ENCODE peak calls at places on chromosome 10, in four cellular contexts. One of them, this sample, is unnamed.

GRCh38 chr10:75189266-75190096 is 21.1 kb upstream of the VDAC2 start:
- DNase-seq in body of pancreas: no peak
- DNase-seq in heart left ventricle: no peak
- DNase-seq in A549: no peak
- DNase-seq in this sample: no peak

GRCh38 chr10:71436268-71436922 is 39.7 kb downstream of the CDH23 start:
- DNase-seq in body of pancreas: no peak
- DNase-seq in heart left ventricle: no peak
- DNase-seq in A549: no peak
- DNase-seq in this sample: no peak

GRCh38 chr10:95312264-95312663 is 21.5 kb upstream of the PDLIM1 start:
- DNase-seq in body of pancreas: peak; percentile 78
- DNase-seq in heart left ventricle: no peak
- DNase-seq in A549: no peak
- DNase-seq in this sample: no peak

GRCh38 chr10:116836902-116837513 is 12.3 kb upstream of the ENO4 start:
- DNase-seq in body of pancreas: no peak
- DNase-seq in heart left ventricle: no peak
- DNase-seq in A549: no peak
- DNase-seq in this sample: no peak

GRCh38 chr10:20091698-20092097 is 275.5 kb downstream of the PLXDC2 start:
- DNase-seq in body of pancreas: no peak
- DNase-seq in heart left ventricle: no peak
- DNase-seq in A549: no peak
- DNase-seq in this sample: no peak

GRCh38 chr10:110939419-110939818 is 20.0 kb downstream of the SHOC2 start:
- DNase-seq in body of pancreas: no peak
- DNase-seq in heart left ventricle: peak; percentile 16
- DNase-seq in A549: no peak
- DNase-seq in this sample: no peak

GRCh38 chr10:96124230-96125141 is 5.6 kb upstream of the ZNF518A start:
- DNase-seq in body of pancreas: peak; percentile 74
- DNase-seq in heart left ventricle: no peak
- DNase-seq in A549: peak; percentile 80
- DNase-seq in this sample: no peak

GRCh38 chr10:79286318-79286951 is 60.8 kb upstream of the PPIF start:
- DNase-seq in body of pancreas: peak; percentile 70
- DNase-seq in heart left ventricle: peak; percentile 91
- DNase-seq in A549: no peak
- DNase-seq in this sample: no peak

GRCh38 chr10:28948045-28948444 is 270.7 kb downstream of the BAMBI start:
- DNase-seq in body of pancreas: no peak
- DNase-seq in heart left ventricle: no peak
- DNase-seq in A549: no peak
- DNase-seq in this sample: no peak

GRCh38 chr10:88111294-88111693 is 247.9 kb downstream of the PTEN start:
- DNase-seq in body of pancreas: no peak
- DNase-seq in heart left ventricle: no peak
- DNase-seq in A549: no peak
- DNase-seq in this sample: no peak

GRCh38 chr10:43852141-43852540 is 203.5 kb upstream of the ZNF32 start:
- DNase-seq in body of pancreas: peak; percentile 69
- DNase-seq in heart left ventricle: no peak
- DNase-seq in A549: no peak
- DNase-seq in this sample: no peak

GRCh38 chr10:35912615-35913170 is 270.6 kb upstream of the FZD8 start:
- DNase-seq in body of pancreas: no peak
- DNase-seq in heart left ventricle: no peak
- DNase-seq in A549: no peak
- DNase-seq in this sample: no peak

GRCh38 chr10:121436630-121437311 is 161.5 kb downstream of the FGFR2 start:
- DNase-seq in body of pancreas: no peak
- DNase-seq in heart left ventricle: no peak
- DNase-seq in A549: no peak
- DNase-seq in this sample: no peak

GRCh38 chr10:125538947-125539649 is 143.9 kb downstream of the TEX36 start:
- DNase-seq in body of pancreas: peak; percentile 78
- DNase-seq in heart left ventricle: no peak
- DNase-seq in A549: peak; percentile 10
- DNase-seq in this sample: no peak

GRCh38 chr10:49186613-49187012 is 1.6 kb downstream of the TMEM273 start:
- DNase-seq in body of pancreas: no peak
- DNase-seq in heart left ventricle: no peak
- DNase-seq in A549: no peak
- DNase-seq in this sample: no peak

GRCh38 chr10:122084286-122085041 is 95.5 kb downstream of the TACC2 start:
- DNase-seq in body of pancreas: no peak
- DNase-seq in heart left ventricle: no peak
- DNase-seq in A549: no peak
- DNase-seq in this sample: no peak

GRCh38 chr10:24935504-24936292 is 16.7 kb downstream of the PRTFDC1 start:
- DNase-seq in body of pancreas: no peak
- DNase-seq in heart left ventricle: no peak
- DNase-seq in A549: no peak
- DNase-seq in this sample: no peak

GRCh38 chr10:75788394-75789205 is 357.2 kb downstream of the LRMDA start:
- DNase-seq in body of pancreas: peak; percentile 50
- DNase-seq in heart left ventricle: no peak
- DNase-seq in A549: no peak
- DNase-seq in this sample: no peak

GRCh38 chr10:35075228-35075627 is 14.9 kb downstream of the CUL2 start:
- DNase-seq in body of pancreas: no peak
- DNase-seq in heart left ventricle: no peak
- DNase-seq in A549: no peak
- DNase-seq in this sample: no peak

GRCh38 chr10:132306951-132307751 is 599 bp downstream of the STK32C start:
- DNase-seq in body of pancreas: peak; percentile 80
- DNase-seq in heart left ventricle: peak; percentile 75
- DNase-seq in A549: peak; percentile 79
- DNase-seq in this sample: no peak

GRCh38 chr10:116521424-116522305 is 24.1 kb upstream of the PNLIP start:
- DNase-seq in body of pancreas: peak; percentile 78
- DNase-seq in heart left ventricle: no peak
- DNase-seq in A549: peak; percentile 45
- DNase-seq in this sample: no peak

GRCh38 chr10:70756710-70757360 is 28.3 kb downstream of the TBATA start:
- DNase-seq in body of pancreas: no peak
- DNase-seq in heart left ventricle: peak; percentile 21
- DNase-seq in A549: no peak
- DNase-seq in this sample: no peak

GRCh38 chr10:105990529-105990928 is 1174.0 kb downstream of the SORCS1 start:
- DNase-seq in body of pancreas: no peak
- DNase-seq in heart left ventricle: no peak
- DNase-seq in A549: no peak
- DNase-seq in this sample: no peak

GRCh38 chr10:44774676-44775401 is 136.3 kb upstream of the TMEM72 start:
- DNase-seq in body of pancreas: peak; percentile 73
- DNase-seq in heart left ventricle: no peak
- DNase-seq in A549: no peak
- DNase-seq in this sample: no peak

GRCh38 chr10:11165591-11166543 is 148.2 kb downstream of the CELF2 start:
- DNase-seq in body of pancreas: peak; percentile 40
- DNase-seq in heart left ventricle: peak; percentile 82
- DNase-seq in A549: no peak
- DNase-seq in this sample: peak; percentile 57

GRCh38 chr10:11171452-11171851 is 153.8 kb downstream of the CELF2 start:
- DNase-seq in body of pancreas: no peak
- DNase-seq in heart left ventricle: no peak
- DNase-seq in A549: no peak
- DNase-seq in this sample: no peak

GRCh38 chr10:11170993-11171416 is 153.3 kb downstream of the CELF2 start:
- DNase-seq in body of pancreas: no peak
- DNase-seq in heart left ventricle: no peak
- DNase-seq in A549: no peak
- DNase-seq in this sample: no peak

GRCh38 chr10:11167233-11167979 is 149.7 kb downstream of the CELF2 start:
- DNase-seq in body of pancreas: no peak
- DNase-seq in heart left ventricle: no peak
- DNase-seq in A549: no peak
- DNase-seq in this sample: no peak

DNA sequence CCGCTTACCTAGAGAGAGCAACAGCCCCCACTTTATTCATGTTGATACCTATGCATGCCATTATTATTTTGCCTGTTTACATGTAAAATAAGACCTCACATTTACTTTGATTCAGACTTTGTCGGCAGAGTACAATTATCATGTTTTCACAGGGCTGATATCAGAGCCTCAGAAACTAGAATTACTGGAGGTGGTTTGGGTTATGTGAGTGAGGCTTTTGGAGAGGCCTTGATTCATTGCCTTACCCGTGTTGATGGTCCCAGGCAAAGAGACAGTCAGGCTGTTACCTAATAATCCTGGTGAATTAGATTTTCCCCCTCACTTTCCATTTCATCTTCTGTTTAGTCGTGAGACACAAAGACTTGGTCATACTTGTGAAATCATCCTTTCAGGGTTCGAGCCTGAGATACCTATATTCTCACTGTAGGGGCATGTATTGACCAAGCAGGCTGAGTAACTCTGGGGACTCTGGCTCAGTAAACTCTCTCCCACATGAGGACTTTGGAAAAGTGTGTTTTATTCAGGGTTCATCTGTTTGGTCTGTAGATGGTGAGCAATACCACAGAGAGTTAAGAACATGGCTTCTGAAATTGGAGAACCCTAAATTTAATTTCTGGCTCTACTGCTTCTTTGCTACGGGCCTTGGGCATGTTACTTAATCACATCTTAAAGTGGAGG is 150.9 kb downstream of the CELF2 start:
- DNase-seq in body of pancreas: no peak
- DNase-seq in heart left ventricle: no peak
- DNase-seq in A549: no peak
- DNase-seq in this sample: no peak
- H3K27ac ChIP-seq in body of pancreas: no peak overlapping the region
- H3K27ac ChIP-seq in heart left ventricle: no peak overlapping the region
- H3K27ac ChIP-seq in A549: no peak overlapping the region
- H3K27ac ChIP-seq in this sample: no peak overlapping the region

DNA sequence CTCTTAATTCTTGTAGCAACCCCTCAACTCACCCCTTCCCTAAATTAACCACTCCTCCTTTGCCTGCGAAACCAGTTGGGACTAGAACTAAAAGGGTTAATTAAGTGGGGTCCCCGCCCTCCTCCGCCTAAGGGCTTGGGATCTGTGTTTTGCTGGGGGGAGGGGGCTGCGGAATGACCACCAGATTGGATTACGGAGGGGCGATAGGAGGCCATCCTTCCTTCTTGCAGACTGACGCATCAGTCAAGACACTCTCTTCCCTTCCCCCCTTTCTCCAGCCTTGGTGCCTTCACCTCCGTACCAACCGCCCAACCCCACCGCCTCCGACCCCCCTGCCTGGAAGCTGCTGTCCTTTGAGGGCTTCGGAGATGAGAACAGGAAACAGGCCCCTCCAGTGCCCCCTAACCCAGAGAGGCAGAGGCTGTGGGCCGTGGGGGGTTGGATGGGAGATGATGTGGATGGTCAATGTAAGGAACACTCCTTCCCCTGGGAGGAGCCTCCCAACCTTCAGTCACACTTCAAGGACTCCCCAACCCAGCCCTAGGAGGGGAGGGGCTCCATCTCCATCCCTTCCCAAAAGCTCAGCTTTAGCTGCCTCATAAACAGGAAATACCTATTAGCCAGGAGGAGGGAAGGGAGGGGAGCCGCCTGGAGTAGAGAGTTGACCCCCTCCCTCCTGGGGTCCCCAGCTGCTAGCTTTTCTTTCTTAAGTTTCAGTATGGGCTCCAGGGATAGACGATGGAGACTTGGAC is 995 bp upstream of the LDB1 start:
- DNase-seq in body of pancreas: no peak
- DNase-seq in heart left ventricle: no peak
- DNase-seq in A549: no peak
- DNase-seq in this sample: peak; percentile 85
- TF ChIP-seq POLR2A in body of pancreas: no peak
- TF ChIP-seq POLR2A in heart left ventricle: no peak
- TF ChIP-seq POLR2A in A549: no peak
- TF ChIP-seq POLR2A in this sample: no peak

DNA sequence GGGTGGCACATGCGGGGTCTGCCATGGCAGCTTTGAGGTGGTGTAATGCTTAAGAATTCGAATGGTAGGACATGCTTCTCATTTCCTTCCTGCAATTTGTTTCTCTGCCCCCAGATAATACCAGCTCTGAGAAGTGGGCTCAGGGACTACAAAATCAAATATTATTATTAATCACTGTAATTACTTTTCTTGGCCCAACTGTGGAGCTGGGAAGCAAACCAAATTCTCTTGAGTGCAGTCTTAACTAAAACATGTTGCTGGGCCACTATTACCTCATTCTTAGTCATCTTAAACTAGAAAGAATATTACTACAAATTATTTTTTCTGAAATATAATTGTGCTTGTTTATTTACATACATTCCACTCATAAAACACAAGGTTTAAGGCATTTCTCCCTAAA is 566.7 kb upstream of the NRP1 start:
- DNase-seq in body of pancreas: no peak
- DNase-seq in heart left ventricle: no peak
- DNase-seq in A549: no peak
- DNase-seq in this sample: peak; percentile 28
- H3K27ac ChIP-seq in body of pancreas: no peak overlapping the region
- H3K27ac ChIP-seq in heart left ventricle: no peak overlapping the region
- H3K27ac ChIP-seq in A549: no peak overlapping the region
- H3K27ac ChIP-seq in this sample: peak overlapping the region; percentile 58

GRCh38 chr10:33335800-33336605 is 1.5 kb upstream of the NRP1 start:
- DNase-seq in body of pancreas: peak; percentile 79
- DNase-seq in heart left ventricle: peak; percentile 86
- DNase-seq in A549: peak; percentile 95
- DNase-seq in this sample: peak; percentile 70
- TF ChIP-seq POLR2A in body of pancreas: peak; percentile 64
- TF ChIP-seq POLR2A in heart left ventricle: peak; percentile 54
- TF ChIP-seq POLR2A in A549: peak; percentile 50
- TF ChIP-seq POLR2A in this sample: peak; percentile 28

GRCh38 chr10:101781984-101782810 is 1.0 kb downstream of the NPM3 start:
- DNase-seq in body of pancreas: no peak
- DNase-seq in heart left ventricle: no peak
- DNase-seq in A549: no peak
- DNase-seq in this sample: no peak
- H3K27ac ChIP-seq in body of pancreas: no peak overlapping the region
- H3K27ac ChIP-seq in heart left ventricle: no peak overlapping the region
- H3K27ac ChIP-seq in A549: peak overlapping the region; percentile 93
- H3K27ac ChIP-seq in this sample: no peak overlapping the region

This sample was measured in uterus.